ENCODE peak calls at places on chromosomes 1 and 21, in ten cellular contexts. L is mucosa of descending colon, T is heart left ventricle, H is astrocyte, G is osteoblast, U is neural progenitor cell, S is SK-N-SH, D is dorsolateral prefrontal cortex, O is bronchial epithelial cell, A is brain microvascular endothelial cell. E is an unnamed sample.

GRCh38 chr21:33268736-33269441 is 2.7 kb downstream of the IL10RB start:
- DNase-seq in L (peak; percentile 99), T (no peak), H (no peak), G (no peak), U (no peak), S (no peak), D (no peak), O (peak; percentile 86), A (no peak), E (no peak)

GRCh38 chr1:151009206-151009587 is 948 bp downstream of the PRUNE1 start:
- DNase-seq in L (no peak), T (no peak), H (peak; percentile 87), G (peak; percentile 82), U (no peak), S (no peak), D (no peak), O (no peak), A (peak; percentile 40), E (no peak)

GRCh38 chr21:20026517-20026916 is 971.7 kb upstream of the NCAM2 start:
- DNase-seq in L (no peak), T (no peak), H (no peak), G (no peak), U (no peak), S (no peak), D (no peak), O (no peak), A (no peak), E (no peak)

GRCh38 chr1:94803517-94804441 is 16.4 kb upstream of the SLC44A3 start:
- DNase-seq in L (peak; percentile 58), T (peak; percentile 59), H (no peak), G (no peak), U (no peak), S (peak; percentile 55), D (peak; percentile 74), O (no peak), A (no peak), E (no peak)

GRCh38 chr1:36224537-36225297 is 474 bp downstream of the THRAP3 start:
- DNase-seq in L (no peak), T (peak; percentile 83), H (peak; percentile 80), G (peak; percentile 94), U (peak; percentile 90), S (peak; percentile 84), D (no peak), O (peak; percentile 76), A (peak; percentile 88), E (peak; percentile 52)

GRCh38 chr1:10537082-10537766 is 62.5 kb downstream of the PEX14 start:
- DNase-seq in L (no peak), T (no peak), H (no peak), G (peak; percentile 63), U (no peak), S (peak; percentile 53), D (no peak), O (no peak), A (no peak), E (no peak)

GRCh38 chr1:15919316-15919715 is 56.6 kb downstream of the ZBTB17 start:
- DNase-seq in L (no peak), T (no peak), H (peak; percentile 94), G (peak; percentile 68), U (no peak), S (no peak), D (no peak), O (peak; percentile 91), A (peak; percentile 92), E (no peak)

GRCh38 chr1:95829581-95829980 is 595.6 kb downstream of the RWDD3 start:
- DNase-seq in L (no peak), T (no peak), H (no peak), G (no peak), U (no peak), S (no peak), D (no peak), O (no peak), A (no peak), E (no peak)

GRCh38 chr1:243409284-243409683 is 153.4 kb downstream of the SDCCAG8 start:
- DNase-seq in L (no peak), T (no peak), H (no peak), G (no peak), U (no peak), S (no peak), D (no peak), O (no peak), A (no peak), E (no peak)

GRCh38 chr1:20141001-20141400 is 1.9 kb downstream of the PLA2G2F start:
- DNase-seq in L (no peak), T (no peak), H (no peak), G (peak; percentile 67), U (no peak), S (no peak), D (no peak), O (no peak), A (no peak), E (no peak)

GRCh38 chr21:36126166-36126565 is 8.7 kb upstream of the CBR3 start:
- DNase-seq in L (peak; percentile 43), T (no peak), H (no peak), G (peak; percentile 77), U (no peak), S (no peak), D (no peak), O (peak; percentile 78), A (no peak), E (no peak)

GRCh38 chr21:36127250-36127904 is 7.5 kb upstream of the CBR3 start:
- DNase-seq in L (no peak), T (no peak), H (no peak), G (no peak), U (no peak), S (no peak), D (no peak), O (no peak), A (no peak), E (no peak)

GRCh38 chr21:36126621-36127110 is 8.2 kb upstream of the CBR3 start:
- DNase-seq in L (no peak), T (no peak), H (no peak), G (no peak), U (no peak), S (no peak), D (no peak), O (peak; percentile 90), A (no peak), E (no peak)

GRCh38 chr21:36129219-36129618 is 5.7 kb upstream of the CBR3 start:
- DNase-seq in L (no peak), T (no peak), H (no peak), G (no peak), U (no peak), S (no peak), D (no peak), O (no peak), A (no peak), E (no peak)

DNA sequence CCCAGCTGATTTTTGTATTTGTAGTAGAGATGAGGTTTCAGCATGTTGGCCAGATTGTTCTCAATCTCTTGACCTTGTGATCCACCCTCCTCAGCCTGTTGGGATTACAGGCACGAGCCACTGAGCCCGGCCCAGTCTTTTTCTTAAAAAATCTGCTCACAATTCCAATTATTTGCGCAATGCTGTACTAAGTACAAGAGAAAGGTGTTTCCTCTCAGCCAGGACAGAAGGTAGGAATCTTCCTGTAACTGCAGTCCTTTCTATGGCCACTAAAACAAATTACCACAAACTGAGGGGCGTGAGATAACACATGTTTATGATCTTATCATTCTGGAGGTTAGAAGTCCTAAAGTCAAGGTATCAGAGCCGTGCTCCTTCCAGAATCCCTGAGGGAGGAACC is 6.9 kb upstream of the CBR3 start:
- DNase-seq in L (no peak), T (no peak), H (no peak), G (no peak), U (no peak), S (no peak), D (no peak), O (no peak), A (no peak), E (no peak)
- TF ChIP-seq CTCF in L (no peak), T (no peak), H (no peak), G (no peak), U (no peak), S (no peak), D (no peak), O (no peak), A (no peak), E (no peak)

DNA sequence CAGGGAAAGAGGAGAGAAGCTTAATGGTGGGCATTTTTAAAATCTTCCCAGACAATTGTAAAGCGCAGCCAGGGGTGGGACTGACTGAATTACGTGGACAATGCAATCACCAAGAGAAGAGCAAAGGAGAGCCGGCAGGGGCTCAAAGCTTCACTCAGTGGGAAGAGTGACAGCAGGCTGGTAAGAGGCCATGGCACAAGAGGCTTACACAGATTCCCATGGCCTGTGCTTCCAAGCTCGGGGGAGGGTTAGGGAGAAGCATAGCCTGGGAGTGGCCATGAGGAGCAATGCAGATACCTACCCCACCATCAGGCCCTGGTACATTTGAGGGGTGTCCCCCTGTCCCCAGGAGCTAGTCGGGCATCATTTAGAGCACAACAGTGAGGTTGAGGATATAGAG is 27.1 kb upstream of the SEC16B start:
- DNase-seq in L (no peak), T (no peak), H (no peak), G (no peak), U (peak; percentile 70), S (no peak), D (no peak), O (no peak), A (no peak), E (no peak)
- TF ChIP-seq CTCF in L (no peak), T (no peak), H (no peak), G (no peak), U (no peak), S (no peak), D (no peak), O (no peak), A (no peak), E (no peak)

DNA sequence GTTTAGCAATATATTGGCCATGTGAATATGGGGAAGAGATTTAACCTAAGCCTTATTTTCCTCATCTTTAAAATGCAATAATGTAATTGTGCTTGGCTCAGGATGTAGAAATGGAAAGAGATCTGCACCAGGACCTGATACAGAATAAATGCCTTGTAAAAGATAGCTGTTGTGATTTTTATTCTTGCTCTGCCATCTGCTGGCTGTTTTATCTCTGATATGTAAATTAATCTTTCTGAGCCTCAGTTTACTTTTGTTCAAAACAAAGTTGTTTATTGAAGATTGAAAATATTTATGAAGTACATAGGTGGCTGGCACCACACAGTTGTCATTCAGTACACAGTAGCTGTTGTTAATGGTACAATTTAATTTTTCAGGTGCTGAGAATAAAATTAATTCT is 21.9 kb downstream of the ZYG11B start:
- DNase-seq in L (no peak), T (no peak), H (no peak), G (peak; percentile 59), U (no peak), S (no peak), D (no peak), O (peak; percentile 8), A (no peak), E (no peak)
- TF ChIP-seq CTCF in L (no peak), T (peak; percentile 7), H (peak; percentile 5), G (peak; percentile 35), U (peak; percentile 18), S (peak; percentile 51), D (peak; percentile 19), O (no peak), A (no peak), E (no peak)

DNA sequence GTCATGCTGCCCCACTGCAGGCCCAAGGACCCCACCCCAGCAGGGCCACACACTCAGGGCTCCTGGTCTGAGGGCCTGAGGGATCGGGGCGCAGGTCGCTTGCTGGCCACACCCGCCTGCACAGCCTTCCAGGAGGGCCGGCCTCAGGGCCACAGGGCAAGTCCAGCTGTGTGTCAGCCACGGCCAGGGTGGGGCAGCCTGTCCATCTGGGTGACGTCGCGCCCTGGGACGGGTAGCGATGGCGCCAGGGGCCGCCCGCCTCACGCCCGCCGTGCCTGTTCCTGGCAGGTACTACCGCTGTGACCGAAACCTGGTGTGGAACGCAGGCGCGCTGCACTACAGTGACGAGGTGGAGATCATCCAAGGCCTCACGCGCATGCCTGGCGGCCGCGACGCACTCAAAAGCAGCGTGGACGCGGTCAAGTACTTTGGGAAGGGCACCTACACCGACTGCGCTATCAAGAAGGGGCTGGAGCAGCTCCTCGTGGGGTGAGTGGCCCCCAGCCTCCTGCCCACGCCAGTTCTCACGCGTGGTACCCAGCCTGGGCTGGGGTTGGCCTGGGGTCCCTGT is 2.5 kb downstream of the COL6A1 start:
- DNase-seq in L (peak; percentile 26), T (peak; percentile 26), H (no peak), G (peak; percentile 95), U (no peak), S (no peak), D (no peak), O (no peak), A (no peak), E (no peak)
- TF ChIP-seq CTCF in L (no peak), T (no peak), H (no peak), G (no peak), U (no peak), S (no peak), D (no peak), O (no peak), A (no peak), E (no peak)

E was measured in mesothelial cell of epicardium.